ENCODE peak calls at places on chromosome 17, in six cellular contexts. J, A, T, E, U and F are unnamed samples.

GRCh38 chr17:2418572-2418971 is 17.7 kb upstream of the MNT start:
- DNase-seq in J (no peak), A (no peak), T (no peak), E (no peak), U (no peak), F (no peak)

GRCh38 chr17:81567191-81567590 is 15.0 kb upstream of the FAAP100 start:
- DNase-seq in J (no peak), A (no peak), T (no peak), E (no peak), U (no peak), F (no peak)

GRCh38 chr17:8123695-8124349 is at the start of gene HES7:
- DNase-seq in J (peak; percentile 50), A (no peak), T (no peak), E (no peak), U (peak; percentile 26), F (no peak)

GRCh38 chr17:58121925-58122324 is 26.3 kb upstream of the OR4D1 start:
- DNase-seq in J (no peak), A (no peak), T (no peak), E (no peak), U (peak; percentile 20), F (no peak)

GRCh38 chr17:62134397-62134796 is 69.3 kb upstream of the MED13 start:
- DNase-seq in J (no peak), A (no peak), T (no peak), E (no peak), U (no peak), F (no peak)

GRCh38 chr17:2435181-2435741 is 34.4 kb upstream of the MNT start:
- DNase-seq in J (peak; percentile 18), A (no peak), T (no peak), E (no peak), U (peak; percentile 32), F (no peak)

GRCh38 chr17:34386925-34387550 is 24.0 kb upstream of the CCL1 start:
- DNase-seq in J (no peak), A (no peak), T (no peak), E (no peak), U (peak; percentile 54), F (no peak)

GRCh38 chr17:35373984-35374765 is 754 bp upstream of the SLFN11 start:
- DNase-seq in J (peak; percentile 17), A (peak; percentile 37), T (no peak), E (peak; percentile 65), U (peak; percentile 68), F (peak; percentile 50)

GRCh38 chr17:29613371-29613837 is 9.3 kb downstream of the CORO6 start:
- DNase-seq in J (peak; percentile 90), A (peak; percentile 98), T (peak; percentile 77), E (peak; percentile 97), U (peak; percentile 93), F (peak; percentile 88)

GRCh38 chr17:31743767-31744166 is 115.3 kb downstream of the COPRS start:
- DNase-seq in J (peak; percentile 70), A (no peak), T (no peak), E (no peak), U (peak; percentile 50), F (no peak)

GRCh38 chr17:2444382-2444781 is 43.5 kb upstream of the MNT start:
- DNase-seq in J (no peak), A (no peak), T (no peak), E (no peak), U (no peak), F (no peak)

GRCh38 chr17:80694992-80695912 is 150.6 kb downstream of the RPTOR start:
- DNase-seq in J (no peak), A (no peak), T (no peak), E (no peak), U (no peak), F (no peak)

GRCh38 chr17:20125724-20126123 is 116.6 kb downstream of the SPECC1 start:
- DNase-seq in J (no peak), A (no peak), T (no peak), E (no peak), U (no peak), F (no peak)

GRCh38 chr17:82836823-82837357 is 2.9 kb downstream of the ZNF750 start:
- DNase-seq in J (no peak), A (no peak), T (peak; percentile 42), E (no peak), U (no peak), F (peak; percentile 32)

GRCh38 chr17:14037453-14037852 is 31.9 kb upstream of the COX10 start:
- DNase-seq in J (no peak), A (no peak), T (no peak), E (no peak), U (no peak), F (no peak)

GRCh38 chr17:17819111-17819510 is 17.7 kb downstream of the SREBF1 start:
- DNase-seq in J (no peak), A (no peak), T (no peak), E (no peak), U (no peak), F (no peak)

GRCh38 chr17:34598161-34598776 is 18.9 kb downstream of the TMEM132E start:
- DNase-seq in J (peak; percentile 44), A (no peak), T (no peak), E (no peak), U (no peak), F (no peak)

GRCh38 chr17:43834106-43834505 is 1.2 kb upstream of the MPP3 start:
- DNase-seq in J (no peak), A (no peak), T (no peak), E (no peak), U (peak; percentile 67), F (no peak)

GRCh38 chr17:16215002-16215272 is 397 bp downstream of the NCOR1 start:
- DNase-seq in J (peak; percentile 67), A (peak; percentile 51), T (no peak), E (peak; percentile 45), U (peak; percentile 34), F (peak; percentile 7)

GRCh38 chr17:82797061-82797460 is 42.8 kb downstream of the ZNF750 start:
- DNase-seq in J (no peak), A (no peak), T (no peak), E (no peak), U (no peak), F (no peak)

GRCh38 chr17:29560306-29560705 is 6.5 kb downstream of the ABHD15 start:
- DNase-seq in J (no peak), A (no peak), T (no peak), E (no peak), U (no peak), F (peak; percentile 11)

GRCh38 chr17:64969046-64969501 is 49.8 kb upstream of the LRRC37A3 start:
- DNase-seq in J (no peak), A (no peak), T (no peak), E (no peak), U (no peak), F (no peak)

GRCh38 chr17:30981531-30982519 is 11.0 kb downstream of the RNF135 start:
- DNase-seq in J (no peak), A (no peak), T (no peak), E (no peak), U (no peak), F (no peak)

GRCh38 chr17:12627177-12627629 is 38.5 kb upstream of the MYOCD start:
- DNase-seq in J (no peak), A (no peak), T (no peak), E (no peak), U (peak; percentile 63), F (no peak)

GRCh38 chr17:40568074-40568836 is 3.0 kb upstream of the CCR7 start:
- DNase-seq in J (no peak), A (no peak), T (no peak), E (no peak), U (no peak), F (no peak)

GRCh38 chr17:40559954-40560591 is 5.2 kb downstream of the CCR7 start:
- DNase-seq in J (peak; percentile 91), A (peak; percentile 95), T (peak; percentile 95), E (peak; percentile 88), U (peak; percentile 97), F (peak; percentile 61)

GRCh38 chr17:63477471-63478440 is 895 bp downstream of the ACE start:
- DNase-seq in J (peak; percentile 36), A (peak; percentile 54), T (no peak), E (no peak), U (no peak), F (no peak)

GRCh38 chr17:41492771-41493170 is 3.1 kb upstream of the KRT36 start:
- DNase-seq in J (peak; percentile 33), A (peak; percentile 71), T (no peak), E (peak; percentile 30), U (peak; percentile 82), F (no peak)

GRCh38 chr17:75748706-75749105 is 16.3 kb downstream of the GALK1 start:
- DNase-seq in J (no peak), A (no peak), T (no peak), E (no peak), U (no peak), F (no peak)

GRCh38 chr17:77882040-77882439 is 76.5 kb upstream of the TNRC6C start:
- DNase-seq in J (no peak), A (no peak), T (no peak), E (no peak), U (no peak), F (no peak)
- H3K4me3 ChIP-seq in J (no peak overlapping the region), A (no peak overlapping the region), T (no peak overlapping the region), E (no peak overlapping the region), U (no peak overlapping the region), F (no peak overlapping the region)

GRCh38 chr17:68455756-68456528 is 1.4 kb downstream of the WIPI1 start:
- DNase-seq in J (no peak), A (no peak), T (peak; percentile 68), E (no peak), U (peak; percentile 91), F (no peak)
- H3K4me3 ChIP-seq in J (peak overlapping the region; percentile 65), A (peak overlapping the region; percentile 76), T (peak overlapping the region; percentile 87), E (peak overlapping the region; percentile 89), U (peak overlapping the region; percentile 90), F (peak overlapping the region; percentile 84)

DNA sequence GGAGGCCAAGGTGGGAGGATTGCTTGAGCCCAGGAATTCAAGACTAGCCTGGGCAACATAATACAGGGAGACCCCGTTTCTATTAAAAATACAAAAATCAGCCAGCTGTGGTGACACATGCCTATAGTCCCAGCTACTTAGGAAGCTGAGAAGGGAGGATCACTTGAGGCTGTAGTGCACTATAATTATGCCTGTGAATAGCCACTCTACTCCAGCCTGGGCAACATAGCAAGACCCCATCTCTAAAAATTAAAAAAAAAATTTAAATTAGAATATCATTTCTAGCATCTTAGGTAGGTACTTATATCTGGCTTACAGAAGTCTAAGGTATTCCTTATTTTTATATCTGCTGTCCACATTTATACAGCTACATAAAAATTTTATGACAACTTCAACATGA is 7.5 kb upstream of the SMG8 start:
- DNase-seq in J (no peak), A (no peak), T (no peak), E (no peak), U (no peak), F (no peak)
- H3K4me3 ChIP-seq in J (no peak overlapping the region), A (no peak overlapping the region), T (no peak overlapping the region), E (no peak overlapping the region), U (no peak overlapping the region), F (no peak overlapping the region)

GRCh38 chr17:42683407-42684031 is 1.2 kb downstream of the CNTNAP1 start:
- DNase-seq in J (no peak), A (no peak), T (no peak), E (peak; percentile 53), U (peak; percentile 59), F (no peak)

GRCh38 chr17:42682400-42683384 is at the start of gene CNTNAP1:
- DNase-seq in J (peak; percentile 83), A (peak; percentile 72), T (no peak), E (peak; percentile 53), U (peak; percentile 86), F (no peak)

GRCh38 chr17:42684929-42685556 is 2.7 kb downstream of the CNTNAP1 start:
- DNase-seq in J (no peak), A (no peak), T (no peak), E (no peak), U (no peak), F (no peak)

GRCh38 chr17:42685831-42686230 is 3.5 kb downstream of the CNTNAP1 start:
- DNase-seq in J (no peak), A (no peak), T (no peak), E (no peak), U (no peak), F (no peak)

GRCh38 chr17:42684033-42684625 is 1.8 kb downstream of the CNTNAP1 start:
- DNase-seq in J (no peak), A (no peak), T (no peak), E (no peak), U (no peak), F (no peak)
- H3K4me3 ChIP-seq in J (no peak overlapping the region), A (peak overlapping the region; percentile 11), T (peak overlapping the region; percentile 47), E (peak overlapping the region; percentile 70), U (peak overlapping the region; percentile 74), F (peak overlapping the region; percentile 44)